ENCODE peak calls at places on chromosome 12, in seven cellular contexts. W is Peyer's patch, Z is stomach, V is HCT116, U is heart left ventricle, E is NB4, D is esophagus muscularis mucosa. X is an unnamed sample.

GRCh38 chr12:130463259-130463658 is 125.6 kb downstream of the PIWIL1 start:
- DNase-seq in W (no peak), Z (no peak), V (no peak), U (no peak), E (no peak), D (no peak), X (no peak)

GRCh38 chr12:57458665-57459054 is 925 bp upstream of the GLI1 start:
- DNase-seq in W (no peak), Z (no peak), V (no peak), U (no peak), E (no peak), D (no peak), X (no peak)

GRCh38 chr12:59372971-59373370 is 222.9 kb upstream of the SLC16A7 start:
- DNase-seq in W (no peak), Z (no peak), V (peak), U (no peak), E (peak), D (no peak), X (no peak)

GRCh38 chr12:41724216-41724615 is 420.5 kb downstream of the GXYLT1 start:
- DNase-seq in W (no peak), Z (no peak), V (no peak), U (no peak), E (peak), D (no peak), X (no peak)

GRCh38 chr12:9648701-9649531 is 20.6 kb upstream of the CLEC2D start:
- DNase-seq in W (no peak), Z (no peak), V (no peak), U (no peak), E (no peak), D (no peak), X (no peak)

GRCh38 chr12:101809208-101809607 is 21.6 kb downstream of the GNPTAB start:
- DNase-seq in W (no peak), Z (no peak), V (no peak), U (no peak), E (no peak), D (no peak), X (no peak)

GRCh38 chr12:29990971-29991370 is 207.2 kb upstream of the TMTC1 start:
- DNase-seq in W (no peak), Z (no peak), V (no peak), U (no peak), E (no peak), D (no peak), X (no peak)

GRCh38 chr12:121490401-121491257 is 90.2 kb downstream of the KDM2B start:
- DNase-seq in W (no peak), Z (no peak), V (no peak), U (no peak), E (no peak), D (no peak), X (no peak)

GRCh38 chr12:90013409-90013808 is 304.8 kb upstream of the ATP2B1 start:
- DNase-seq in W (no peak), Z (no peak), V (no peak), U (no peak), E (peak), D (no peak), X (no peak)

GRCh38 chr12:114671664-114672476 is 12.1 kb downstream of the TBX3 start:
- DNase-seq in W (no peak), Z (no peak), V (no peak), U (no peak), E (no peak), D (no peak), X (no peak)

GRCh38 chr12:113242018-113242418 is 20.8 kb downstream of the TPCN1 start:
- DNase-seq in W (peak), Z (peak), V (no peak), U (no peak), E (peak), D (no peak), X (no peak)

GRCh38 chr12:124352839-124353238 is 57.9 kb downstream of the RFLNA start:
- DNase-seq in W (peak), Z (peak), V (no peak), U (peak), E (no peak), D (no peak), X (no peak)

GRCh38 chr12:129423041-129423580 is 480.7 kb downstream of the TMEM132D start:
- DNase-seq in W (no peak), Z (no peak), V (no peak), U (no peak), E (no peak), D (no peak), X (no peak)

GRCh38 chr12:6925543-6926279 is 2.0 kb upstream of the ATN1 start:
- DNase-seq in W (peak), Z (peak), V (peak), U (peak), E (no peak), D (no peak), X (no peak)

GRCh38 chr12:56117778-56118687 is at the start of gene ZC3H10:
- DNase-seq in W (peak), Z (peak), V (peak), U (peak), E (peak), D (peak), X (peak)
- TF ChIP-seq POLR2A in W (peak), Z (no peak), V (peak), U (peak), E (peak), D (peak), X (peak)

DNA sequence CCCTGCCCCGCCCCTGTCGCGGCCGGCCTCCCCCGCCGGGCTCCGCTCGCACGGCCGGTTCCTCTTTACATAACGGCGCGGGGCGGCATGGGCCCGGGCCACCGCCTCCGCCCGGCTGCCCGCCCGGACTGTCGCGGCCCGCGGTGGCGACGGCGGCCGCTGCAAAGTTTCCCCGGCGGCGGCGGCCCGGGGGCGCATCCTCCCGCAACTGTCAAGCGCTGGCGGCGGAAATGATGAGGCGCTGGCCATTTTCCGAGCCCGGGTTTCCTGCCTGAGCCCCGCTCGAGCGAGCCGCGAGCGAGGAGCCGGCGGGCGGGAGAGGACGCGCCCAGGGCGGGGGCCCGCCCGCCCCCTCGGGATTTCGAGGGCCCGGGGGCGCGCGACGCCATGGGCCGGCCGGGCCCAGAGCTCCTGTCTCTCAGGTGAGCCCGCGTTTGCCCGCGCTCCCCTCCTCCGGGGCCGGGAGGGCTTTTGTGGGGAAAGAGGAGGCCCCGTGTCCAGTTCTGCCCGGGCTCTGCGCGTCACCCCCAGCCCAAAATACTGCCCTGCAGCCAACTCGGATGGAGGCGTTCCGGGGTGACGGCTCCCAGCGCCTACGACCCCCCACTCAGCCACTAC is at the start of gene SH2B3:
- DNase-seq in W (no peak), Z (no peak), V (no peak), U (no peak), E (no peak), D (no peak), X (no peak)
- TF ChIP-seq POLR2A in W (no peak), Z (no peak), V (no peak), U (peak), E (peak), D (no peak), X (no peak)

GRCh38 chr12:50441763-50442162 is 41.1 kb downstream of the LARP4 start:
- DNase-seq in W (no peak), Z (no peak), V (no peak), U (no peak), E (no peak), D (no peak), X (no peak)
- TF ChIP-seq POLR2A in W (no peak), Z (no peak), V (no peak), U (no peak), E (no peak), D (no peak), X (no peak)

GRCh38 chr12:75327642-75328041 is 2.5 kb downstream of the CAPS2 start:
- DNase-seq in W (no peak), Z (no peak), V (no peak), U (no peak), E (no peak), D (no peak), X (no peak)
- TF ChIP-seq POLR2A in W (no peak), Z (no peak), V (no peak), U (no peak), E (no peak), D (no peak), X (no peak)

DNA sequence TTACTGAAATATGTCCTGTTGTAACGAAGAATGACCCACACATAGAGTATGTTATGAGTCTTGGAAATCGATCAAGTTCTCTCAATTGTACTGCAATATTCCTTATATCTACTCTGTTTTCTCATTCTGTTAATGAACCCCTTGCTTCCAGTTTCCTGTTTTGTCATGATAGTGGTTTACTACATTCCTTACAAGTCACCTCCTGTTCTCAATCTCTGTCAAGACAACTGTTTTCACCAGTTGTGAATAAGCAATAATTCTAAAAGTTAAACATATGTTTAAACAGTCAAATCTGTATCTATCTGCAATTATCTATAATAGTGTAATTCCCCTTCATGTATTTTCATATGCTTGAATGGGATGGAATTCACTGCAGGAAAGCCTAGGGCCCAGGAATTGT is 16.4 kb upstream of the ARID2 start:
- DNase-seq in W (no peak), Z (no peak), V (no peak), U (no peak), E (no peak), D (no peak), X (no peak)
- TF ChIP-seq POLR2A in W (no peak), Z (no peak), V (no peak), U (no peak), E (no peak), D (no peak), X (no peak)

GRCh38 chr12:88035271-88035906 is 6.2 kb upstream of the C12orf50 start:
- DNase-seq in W (peak), Z (peak), V (peak), U (peak), E (peak), D (peak), X (peak)
- TF ChIP-seq POLR2A in W (peak), Z (no peak), V (peak), U (peak), E (peak), D (peak), X (peak)

DNA sequence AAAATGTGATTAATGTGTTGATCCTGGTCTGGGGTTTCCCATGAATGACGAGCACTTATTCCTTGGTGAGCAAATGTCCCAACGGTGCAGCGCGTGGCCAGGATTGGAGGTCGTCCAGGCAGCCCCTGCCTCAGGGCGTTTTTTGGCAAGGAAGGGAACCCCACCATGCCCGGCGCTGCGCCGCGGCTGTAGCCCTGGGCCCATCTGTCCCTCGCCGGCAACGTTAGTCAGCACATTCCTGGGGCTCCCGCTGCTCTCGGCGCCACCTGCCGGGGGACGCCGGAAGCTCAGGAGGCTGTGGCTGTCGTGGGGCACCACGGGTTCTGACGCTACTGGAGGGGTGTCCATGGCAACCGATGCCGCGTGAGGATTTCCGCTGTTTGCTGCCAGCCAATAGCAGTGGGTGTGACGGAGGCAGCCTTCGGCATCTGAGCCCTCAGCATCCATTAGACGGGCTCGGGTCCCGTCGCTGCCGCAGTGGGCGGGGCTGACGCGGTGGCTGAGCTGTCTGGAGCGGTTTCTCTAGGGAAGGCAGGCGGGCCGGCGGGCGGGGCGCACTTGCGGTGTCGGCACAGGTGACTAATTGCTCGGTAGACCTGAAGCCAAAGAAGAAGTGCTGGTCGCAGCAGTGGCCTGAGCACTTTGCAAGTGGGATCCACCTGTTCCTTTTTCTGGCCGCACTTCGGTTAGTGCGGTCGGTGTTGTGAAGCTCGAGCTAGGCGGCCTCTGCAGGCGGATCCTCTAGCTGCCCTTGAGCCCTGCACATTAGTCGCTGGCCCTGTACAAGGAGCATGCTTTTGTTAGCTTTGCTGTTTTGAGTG is 29.5 kb downstream of the RAB35 start:
- DNase-seq in W (peak), Z (peak), V (peak), U (peak), E (peak), D (peak), X (peak)
- TF ChIP-seq POLR2A in W (peak), Z (no peak), V (no peak), U (peak), E (peak), D (no peak), X (peak)

DNA sequence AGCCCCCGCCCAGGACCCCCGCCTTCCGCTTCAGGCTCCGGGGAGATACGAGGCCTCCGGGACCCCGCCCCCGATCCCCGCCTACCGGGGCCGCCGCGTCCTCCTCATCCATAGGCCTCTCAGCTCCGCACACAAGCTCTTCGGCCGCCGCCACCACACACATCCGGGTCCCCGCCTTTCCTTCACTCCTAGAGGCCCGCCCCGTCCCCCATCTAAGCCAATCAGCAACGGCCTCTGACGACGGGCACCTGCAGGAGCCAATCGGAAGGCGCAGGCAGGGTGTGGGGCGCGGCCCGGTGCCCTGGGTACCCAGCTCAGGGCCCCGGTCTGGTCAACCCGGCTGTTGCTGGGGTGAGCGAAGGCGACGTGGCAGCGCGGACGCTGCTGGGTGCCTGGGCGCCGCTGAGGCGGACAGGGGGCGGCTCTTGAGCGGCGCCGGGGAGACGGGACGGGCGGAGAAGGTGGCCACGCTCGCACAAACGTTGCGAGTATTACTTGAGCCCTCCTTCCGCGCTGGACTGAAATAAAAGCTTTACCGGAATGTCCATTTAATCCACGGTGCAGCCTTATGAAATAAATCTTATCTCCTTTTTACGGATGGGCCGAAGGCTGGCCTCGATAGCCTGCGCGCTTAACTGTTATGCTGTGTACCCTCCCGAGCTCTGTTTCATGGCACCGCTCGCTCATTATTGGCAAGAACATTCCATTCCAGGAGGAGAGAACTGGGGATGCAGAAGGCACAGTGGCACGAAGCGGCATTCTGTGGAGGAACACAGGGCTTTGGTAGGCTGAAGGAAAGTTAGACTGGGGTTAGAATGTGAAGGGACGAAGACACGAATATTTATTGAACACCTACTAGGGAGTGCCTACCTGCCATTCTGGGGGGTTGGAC is at the start of gene SPRYD3:
- DNase-seq in W (peak), Z (peak), V (peak), U (peak), E (peak), D (peak), X (peak)
- TF ChIP-seq POLR2A in W (peak), Z (no peak), V (peak), U (peak), E (peak), D (peak), X (peak)

GRCh38 chr12:132079695-132080094 is 64.4 kb downstream of the DDX51 start:
- DNase-seq in W (no peak), Z (no peak), V (no peak), U (no peak), E (no peak), D (no peak), X (no peak)

GRCh38 chr12:132083731-132084641 is 60.1 kb downstream of the DDX51 start:
- DNase-seq in W (peak), Z (peak), V (peak), U (peak), E (peak), D (peak), X (peak)

GRCh38 chr12:132081423-132081822 is 62.7 kb downstream of the DDX51 start:
- DNase-seq in W (no peak), Z (no peak), V (no peak), U (no peak), E (no peak), D (no peak), X (no peak)

GRCh38 chr12:132089407-132089910 is 54.7 kb downstream of the DDX51 start:
- DNase-seq in W (no peak), Z (no peak), V (no peak), U (no peak), E (no peak), D (peak), X (no peak)

DNA sequence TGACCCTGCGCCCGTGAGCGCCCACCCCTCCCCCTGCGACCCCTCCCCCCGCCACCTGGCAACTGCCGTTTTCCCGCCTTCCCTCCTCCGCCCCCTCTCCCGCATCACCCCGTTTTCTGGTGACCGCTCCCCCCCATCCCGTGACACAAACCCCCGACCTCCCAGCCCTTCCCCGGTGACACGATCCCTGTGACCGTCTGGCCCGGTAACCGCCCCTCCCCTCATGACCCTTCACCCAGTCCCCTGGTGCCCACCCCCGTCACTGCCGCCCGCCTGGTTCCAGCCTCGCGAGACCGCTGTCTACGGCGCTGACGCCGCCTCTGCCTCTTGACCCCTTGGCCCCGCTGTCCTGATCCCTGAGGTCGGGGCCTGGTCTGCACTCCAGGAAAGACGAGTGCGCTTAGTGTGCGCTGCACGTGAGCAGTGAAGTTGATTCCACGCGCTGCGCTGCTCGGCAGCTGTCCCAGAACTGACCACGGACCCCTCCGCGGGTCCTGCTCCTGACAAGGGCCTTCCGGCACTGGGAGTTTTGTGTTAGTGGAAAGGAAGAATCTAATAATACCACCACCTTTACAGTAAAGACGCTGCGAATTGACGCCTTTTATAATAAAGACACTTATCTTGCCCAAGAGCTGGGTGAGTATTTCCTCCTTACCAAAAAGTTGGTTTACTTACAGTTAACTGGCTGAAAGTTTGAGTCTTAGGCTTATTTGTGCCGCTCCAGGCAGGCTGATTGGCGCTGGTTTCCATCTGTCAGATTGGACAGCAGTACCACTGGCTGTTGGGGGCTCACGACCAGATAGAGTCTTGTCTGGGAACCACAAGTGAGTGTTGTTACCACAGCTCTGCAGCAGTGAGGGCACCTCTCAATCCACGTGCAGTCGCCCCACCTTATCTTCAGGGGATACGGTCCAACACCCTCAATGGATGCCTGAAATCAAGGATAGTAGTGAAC is 59.2 kb downstream of the DDX51 start:
- DNase-seq in W (peak), Z (peak), V (no peak), U (peak), E (peak), D (no peak), X (peak)
- TF ChIP-seq POLR2A in W (no peak), Z (no peak), V (no peak), U (no peak), E (no peak), D (no peak), X (peak)